ENCODE peak calls at places on chromosomes 3 and 15, in ten cellular contexts. A, E, P, F, J, X, S, B, Z and T are unnamed samples.

GRCh38 chr3:37964716-37965115 is 25.9 kb upstream of the VILL start:
- DNase-seq in A (no peak), B (no peak), Z (no peak), J (no peak), F (no peak), P (no peak), X (no peak), S (no peak), E (no peak), T (no peak)

GRCh38 chr15:51751687-51752683 is 588 bp downstream of the TMOD2 start:
- DNase-seq in A (peak; percentile 86), E (no peak), S (peak; percentile 42), B (peak; percentile 61), P (peak; percentile 29), Z (peak; percentile 44), X (peak; percentile 34), J (no peak), F (no peak), T (no peak)

GRCh38 chr3:20975221-20975620 is 775.8 kb downstream of the ZNF385D start:
- DNase-seq in S (no peak), X (no peak), P (no peak), A (no peak), J (no peak), Z (no peak), F (no peak), B (peak; percentile 57), E (no peak), T (no peak)

GRCh38 chr15:96783746-96784145 is 453.2 kb downstream of the NR2F2 start:
- DNase-seq in J (no peak), Z (no peak), F (no peak), E (no peak), P (no peak), X (no peak), B (no peak), A (peak; percentile 84), S (no peak), T (no peak)

GRCh38 chr3:52052831-52053306 is 3.5 kb downstream of the DUSP7 start:
- DNase-seq in F (no peak), B (peak; percentile 91), A (peak; percentile 96), S (peak; percentile 38), J (peak; percentile 59), Z (peak; percentile 83), P (peak; percentile 85), E (peak; percentile 70), X (peak; percentile 77), T (peak; percentile 35)

GRCh38 chr15:61137139-61137792 is 91.8 kb downstream of the RORA start:
- DNase-seq in S (no peak), P (no peak), Z (no peak), J (no peak), X (no peak), E (no peak), A (peak; percentile 79), F (no peak), B (no peak), T (no peak)

GRCh38 chr3:33438284-33438668 is 1.9 kb downstream of the UBP1 start:
- DNase-seq in Z (no peak), P (no peak), F (no peak), J (no peak), X (peak; percentile 66), A (no peak), S (no peak), E (no peak), B (peak; percentile 76), T (peak; percentile 21)

GRCh38 chr3:186255703-186256331 is 106.2 kb downstream of the DGKG start:
- DNase-seq in S (no peak), B (no peak), F (no peak), Z (peak; percentile 46), J (no peak), X (no peak), E (no peak), A (no peak), P (no peak), T (peak; percentile 67)

DNA sequence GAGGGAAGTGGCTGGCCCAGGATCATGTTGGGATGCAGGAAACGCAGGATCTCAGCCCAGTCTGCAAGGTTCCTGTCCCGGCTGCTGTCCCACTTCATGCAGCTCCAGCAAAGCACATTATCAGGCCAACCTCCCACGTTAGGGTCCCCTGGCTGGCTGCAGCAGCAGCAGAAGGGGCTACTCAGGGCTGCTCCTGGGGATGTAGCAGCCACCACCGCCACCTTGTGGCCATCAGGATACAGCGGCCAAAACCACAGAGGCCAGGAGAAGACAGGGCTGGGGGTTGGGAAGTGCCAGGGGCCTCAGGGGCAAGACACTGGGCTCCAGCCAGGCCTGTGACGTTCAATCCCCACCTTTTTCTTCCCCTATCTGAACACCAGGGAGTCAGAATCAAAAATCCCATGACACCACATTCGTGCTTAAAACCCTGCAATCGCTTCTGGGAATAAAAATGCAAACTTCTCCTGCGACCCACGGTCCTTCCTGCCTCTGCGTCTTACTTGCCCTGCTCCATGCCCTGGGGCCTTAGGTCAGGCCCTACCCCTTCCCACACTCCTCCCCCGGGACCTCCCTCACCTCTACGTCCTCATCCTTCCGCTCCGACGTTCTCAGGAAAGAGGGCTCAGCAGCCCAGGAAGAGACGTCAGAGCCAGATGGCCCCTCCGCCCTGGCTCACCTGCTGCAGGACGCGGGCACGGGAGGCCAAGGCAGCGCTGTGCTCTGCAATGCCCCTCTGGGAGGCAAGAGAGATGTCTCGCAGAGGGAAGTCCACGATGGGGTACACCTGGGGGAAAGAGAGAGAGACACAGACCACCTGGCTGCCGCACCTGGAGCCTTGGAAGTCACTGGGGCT is 21.5 kb downstream of the SSUH2 start:
- DNase-seq in B (peak; percentile 85), E (no peak), A (no peak), F (no peak), X (peak; percentile 70), J (no peak), S (peak; percentile 85), Z (peak; percentile 49), P (peak; percentile 72), T (peak; percentile 71)
- H3K4me1 ChIP-seq in B (peaks cover 36% of the 10 kb centered on the region), E (no peaks in the 10 kb centered on the region), A (peaks cover 9% of the 10 kb centered on the region), F (peaks cover 6% of the 10 kb centered on the region), X (peaks cover 32% of the 10 kb centered on the region), J (no peaks in the 10 kb centered on the region), S (peaks cover 18% of the 10 kb centered on the region), Z (no peaks in the 10 kb centered on the region), P (peaks cover 7% of the 10 kb centered on the region), T (no peaks in the 10 kb centered on the region)

DNA sequence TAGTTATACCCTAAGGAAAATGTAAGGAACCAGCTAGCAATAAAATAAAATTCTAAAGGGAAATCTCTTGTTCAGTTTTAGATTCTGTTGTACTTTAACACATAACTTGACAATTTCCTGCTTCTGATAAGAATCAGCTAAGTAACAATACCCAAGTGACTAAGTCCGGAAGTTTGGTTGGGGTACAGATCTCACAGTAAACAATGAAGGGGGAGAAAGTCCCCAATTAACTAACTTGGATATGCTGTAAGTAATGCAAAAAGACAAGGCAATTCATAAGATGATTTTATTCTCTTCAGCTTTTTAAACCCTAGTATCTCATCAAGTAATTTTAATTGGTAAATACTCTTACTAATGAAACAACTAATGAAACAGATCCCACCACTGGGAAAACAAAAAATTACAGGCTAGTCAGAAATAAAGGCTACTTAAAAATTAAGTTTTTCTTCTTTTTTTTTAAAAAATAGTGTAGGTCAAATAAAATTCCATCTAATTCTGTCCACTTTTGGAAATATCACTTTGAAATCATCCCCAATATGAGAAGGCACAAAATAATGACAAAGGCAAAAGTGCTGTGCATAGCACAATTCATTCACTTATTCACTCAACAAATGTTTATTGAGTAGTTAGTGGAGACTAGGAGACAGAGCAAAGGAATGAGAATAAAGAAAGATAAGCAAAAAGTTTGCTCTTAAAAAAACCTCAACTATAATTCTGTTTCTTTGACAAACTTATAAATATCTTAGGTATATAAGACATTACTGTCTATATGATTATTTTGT is 37.8 kb upstream of the IL20RB start:
- DNase-seq in F (no peak), J (peak; percentile 10), S (no peak), B (no peak), E (no peak), X (no peak), P (no peak), A (no peak), Z (no peak), T (no peak)
- H3K27ac ChIP-seq in F (no peak overlapping the region), J (peak overlapping the region; percentile 32), S (no peak overlapping the region), B (no peak overlapping the region), E (no peak overlapping the region), X (no peak overlapping the region), P (peak overlapping the region; percentile 20), A (no peak overlapping the region), Z (no peak overlapping the region), T (no peak overlapping the region)

GRCh38 chr15:87712211-87712610 is 544.3 kb downstream of the NTRK3 start:
- DNase-seq in A (peak; percentile 60), B (no peak), E (no peak), P (no peak), Z (no peak), S (no peak), F (no peak), X (no peak), J (no peak), T (no peak)

GRCh38 chr15:87713405-87713995 is 543.0 kb downstream of the NTRK3 start:
- DNase-seq in E (no peak), J (no peak), F (no peak), P (no peak), Z (no peak), A (peak; percentile 29), B (no peak), S (no peak), X (no peak), T (no peak)

GRCh38 chr15:87707581-87708130 is 548.9 kb downstream of the NTRK3 start:
- DNase-seq in Z (no peak), A (peak; percentile 64), X (no peak), J (no peak), F (no peak), P (no peak), S (no peak), B (no peak), E (no peak), T (no peak)

GRCh38 chr15:87711011-87711410 is 545.5 kb downstream of the NTRK3 start:
- DNase-seq in Z (no peak), S (no peak), A (no peak), B (no peak), F (no peak), E (no peak), X (peak; percentile 45), J (no peak), P (no peak), T (no peak)

DNA sequence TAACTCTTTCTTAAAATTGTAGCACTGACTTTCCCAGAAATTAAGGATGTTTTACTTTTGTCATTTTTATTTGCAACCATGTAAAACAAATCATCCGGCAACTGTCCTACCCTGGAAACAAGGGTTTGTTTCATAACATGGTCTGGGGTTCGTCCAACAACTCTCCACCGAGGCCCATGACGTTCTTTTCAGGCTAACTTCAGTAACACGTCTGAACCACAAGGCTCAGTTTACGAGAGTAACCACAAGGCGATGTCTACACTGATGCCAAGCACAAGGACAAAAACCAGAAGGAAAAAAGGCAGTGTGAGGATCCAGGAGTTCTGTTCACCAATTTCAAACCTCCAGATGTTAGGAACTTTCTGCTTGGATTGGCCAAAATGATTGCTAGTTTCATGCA is 546.1 kb downstream of the NTRK3 start:
- DNase-seq in S (no peak), F (no peak), P (no peak), Z (no peak), A (peak; percentile 89), X (peak; percentile 58), B (peak; percentile 35), E (no peak), J (no peak), T (no peak)
- H3K9me3 ChIP-seq in S (no peaks in the 10 kb centered on the region), F (no peaks in the 10 kb centered on the region), P (no peaks in the 10 kb centered on the region), Z (no peaks in the 10 kb centered on the region), A (no peaks in the 10 kb centered on the region), X (no peaks in the 10 kb centered on the region), B (no peaks in the 10 kb centered on the region), E (no peaks in the 10 kb centered on the region), J (no peaks in the 10 kb centered on the region), T (no peaks in the 10 kb centered on the region)

DNA sequence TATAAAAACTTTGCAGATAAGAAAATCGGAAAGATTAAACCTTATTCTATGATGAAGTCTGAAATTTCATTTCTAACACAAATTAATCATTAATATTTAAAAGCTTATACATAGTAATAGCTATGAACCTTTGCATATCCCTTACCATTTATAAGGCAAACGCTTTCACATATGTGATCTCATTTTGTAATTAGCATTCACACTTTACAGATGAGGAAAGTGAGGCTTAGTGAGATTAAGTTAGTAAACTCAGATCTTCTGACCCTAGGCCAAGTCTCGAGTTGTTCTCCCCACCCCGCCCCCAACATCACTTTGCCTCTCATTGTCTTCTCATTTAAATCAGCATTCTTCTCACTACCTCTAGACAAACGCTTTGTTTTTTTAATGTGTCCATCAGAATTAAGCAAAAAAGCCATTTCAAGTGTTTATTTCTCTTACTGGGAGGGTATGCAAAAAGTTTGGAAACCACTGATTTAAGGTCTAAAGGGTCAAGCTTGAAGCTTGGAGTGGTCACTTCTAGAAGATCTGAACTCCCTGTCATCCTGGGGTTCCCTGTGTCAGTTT is 172.9 kb upstream of the BCL6 start:
- DNase-seq in B (no peak), E (no peak), J (no peak), F (no peak), Z (no peak), A (no peak), X (no peak), S (no peak), P (no peak), T (no peak)
- H3K4me1 ChIP-seq in B (peaks cover 12% of the 10 kb centered on the region), E (peaks cover 21% of the 10 kb centered on the region), J (peaks cover 23% of the 10 kb centered on the region), F (peaks cover 25% of the 10 kb centered on the region), Z (peaks cover 11% of the 10 kb centered on the region), A (peaks cover 49% of the 10 kb centered on the region), X (peaks cover 25% of the 10 kb centered on the region), S (peaks cover 52% of the 10 kb centered on the region), P (peaks cover 46% of the 10 kb centered on the region), T (peaks cover 8% of the 10 kb centered on the region)